ENCODE peak calls at places on chromosomes 12 and 14, in eight cellular contexts. L is H9, J is hepatocyte, F is mammary epithelial cell, D is PC-3, N is A549, K is DND-41, T is astrocyte. I is an unnamed sample.

GRCh38 chr12:90099288-90099687 is 390.6 kb upstream of the ATP2B1 start:
- DNase-seq in L (no peak), J (no peak), F (no peak), D (peak; percentile 77), N (no peak), K (no peak), T (peak; percentile 30), I (no peak)

GRCh38 chr14:91327201-91327600 is 82.7 kb upstream of the GPR68 start:
- DNase-seq in L (no peak), J (no peak), F (no peak), D (no peak), N (no peak), K (no peak), T (no peak), I (no peak)

GRCh38 chr12:67810166-67810565 is 161.6 kb downstream of the DYRK2 start:
- DNase-seq in L (no peak), J (no peak), F (no peak), D (no peak), N (no peak), K (no peak), T (no peak), I (no peak)

GRCh38 chr14:49106721-49107689 is 479.2 kb downstream of the RPS29 start:
- DNase-seq in L (no peak), J (peak; percentile 19), F (no peak), D (peak; percentile 22), N (no peak), K (no peak), T (peak; percentile 10), I (no peak)

GRCh38 chr12:30746190-30746589 is 8.6 kb downstream of the CAPRIN2 start:
- DNase-seq in L (no peak), J (no peak), F (no peak), D (no peak), N (no peak), K (no peak), T (no peak), I (no peak)

GRCh38 chr14:92888896-92889295 is 34.1 kb upstream of the CHGA start:
- DNase-seq in L (no peak), J (no peak), F (no peak), D (no peak), N (no peak), K (no peak), T (no peak), I (no peak)

GRCh38 chr14:22786685-22787084 is 20.2 kb downstream of the OXA1L start:
- DNase-seq in L (no peak), J (no peak), F (no peak), D (no peak), N (no peak), K (no peak), T (no peak), I (no peak)

GRCh38 chr12:76083761-76084276 is 666 bp downstream of the NAP1L1 start:
- DNase-seq in L (peak; percentile 85), J (peak; percentile 90), F (peak; percentile 67), D (peak; percentile 65), N (peak; percentile 75), K (peak; percentile 82), T (peak; percentile 50), I (peak; percentile 86)

GRCh38 chr12:47758834-47759690 is at the start of gene RAPGEF3:
- DNase-seq in L (peak; percentile 89), J (peak; percentile 90), F (peak; percentile 85), D (peak; percentile 87), N (peak; percentile 92), K (peak; percentile 71), T (peak; percentile 66), I (peak; percentile 86)

GRCh38 chr14:75340921-75341320 is 62.3 kb downstream of the FOS start:
- DNase-seq in L (no peak), J (peak; percentile 16), F (no peak), D (no peak), N (no peak), K (no peak), T (no peak), I (peak; percentile 48)

GRCh38 chr12:96233941-96234461 is 39.8 kb downstream of the ELK3 start:
- DNase-seq in L (no peak), J (peak; percentile 35), F (peak; percentile 46), D (no peak), N (no peak), K (no peak), T (peak; percentile 97), I (no peak)

GRCh38 chr12:50517456-50518048 is 12.8 kb downstream of the DIP2B start:
- DNase-seq in L (no peak), J (no peak), F (no peak), D (no peak), N (no peak), K (no peak), T (peak; percentile 65), I (peak; percentile 76)

GRCh38 chr12:49899286-49899843 is 4.3 kb downstream of the FAIM2 start:
- DNase-seq in L (no peak), J (no peak), F (no peak), D (no peak), N (no peak), K (no peak), T (no peak), I (no peak)

GRCh38 chr12:8831116-8831515 is 8.7 kb downstream of the A2ML1 start:
- DNase-seq in L (peak; percentile 64), J (no peak), F (no peak), D (no peak), N (no peak), K (no peak), T (no peak), I (no peak)

GRCh38 chr14:58666737-58667136 is 29.0 kb downstream of the DACT1 start:
- DNase-seq in L (no peak), J (no peak), F (no peak), D (no peak), N (no peak), K (no peak), T (no peak), I (no peak)

GRCh38 chr12:13777374-13777773 is 204.0 kb downstream of the GRIN2B start:
- DNase-seq in L (no peak), J (no peak), F (no peak), D (no peak), N (no peak), K (no peak), T (no peak), I (no peak)

GRCh38 chr12:65462506-65462905 is 184.0 kb downstream of the MSRB3 start:
- DNase-seq in L (no peak), J (no peak), F (no peak), D (no peak), N (no peak), K (no peak), T (no peak), I (no peak)

GRCh38 chr12:65463082-65463481 is 184.6 kb downstream of the MSRB3 start:
- DNase-seq in L (no peak), J (no peak), F (no peak), D (no peak), N (no peak), K (no peak), T (no peak), I (no peak)

GRCh38 chr12:65461017-65461416 is 182.5 kb downstream of the MSRB3 start:
- DNase-seq in L (no peak), J (no peak), F (no peak), D (no peak), N (no peak), K (no peak), T (no peak), I (no peak)

GRCh38 chr12:65460076-65460475 is 181.6 kb downstream of the MSRB3 start:
- DNase-seq in L (peak; percentile 31), J (peak; percentile 27), F (no peak), D (no peak), N (no peak), K (no peak), T (no peak), I (no peak)

GRCh38 chr12:65459545-65459944 is 181.1 kb downstream of the MSRB3 start:
- DNase-seq in L (no peak), J (no peak), F (no peak), D (no peak), N (no peak), K (no peak), T (no peak), I (no peak)
- H3K4me2 ChIP-seq in L (no peak overlapping the region), J (no peak overlapping the region), F (no peak overlapping the region), D (no peak overlapping the region), N (no peak overlapping the region), K (no peak overlapping the region), T (no peak overlapping the region), I (no peak overlapping the region)

DNA sequence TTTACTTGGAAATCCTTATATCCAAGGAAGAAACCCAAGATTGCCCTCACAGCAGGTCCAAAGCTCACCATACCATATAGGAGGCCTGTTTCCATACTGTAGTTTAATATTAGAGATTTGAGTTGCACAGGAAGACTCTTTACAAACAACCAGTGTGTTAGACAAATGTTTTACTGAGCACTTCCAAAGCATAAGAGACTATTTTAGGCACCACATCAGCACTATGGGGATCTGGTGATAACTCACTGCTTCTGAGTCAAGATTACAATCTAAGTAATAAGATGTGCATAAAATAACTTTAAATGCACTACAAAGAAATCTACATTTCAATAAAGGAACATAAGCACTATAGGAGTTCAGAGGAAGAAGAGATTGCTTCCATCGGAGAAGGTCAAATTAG is 71.4 kb downstream of the SPPL3 start:
- DNase-seq in L (no peak), J (no peak), F (no peak), D (no peak), N (no peak), K (no peak), T (no peak), I (no peak)
- H3K4me2 ChIP-seq in L (no peak overlapping the region), J (no peak overlapping the region), F (no peak overlapping the region), D (no peak overlapping the region), N (no peak overlapping the region), K (no peak overlapping the region), T (no peak overlapping the region), I (no peak overlapping the region)

DNA sequence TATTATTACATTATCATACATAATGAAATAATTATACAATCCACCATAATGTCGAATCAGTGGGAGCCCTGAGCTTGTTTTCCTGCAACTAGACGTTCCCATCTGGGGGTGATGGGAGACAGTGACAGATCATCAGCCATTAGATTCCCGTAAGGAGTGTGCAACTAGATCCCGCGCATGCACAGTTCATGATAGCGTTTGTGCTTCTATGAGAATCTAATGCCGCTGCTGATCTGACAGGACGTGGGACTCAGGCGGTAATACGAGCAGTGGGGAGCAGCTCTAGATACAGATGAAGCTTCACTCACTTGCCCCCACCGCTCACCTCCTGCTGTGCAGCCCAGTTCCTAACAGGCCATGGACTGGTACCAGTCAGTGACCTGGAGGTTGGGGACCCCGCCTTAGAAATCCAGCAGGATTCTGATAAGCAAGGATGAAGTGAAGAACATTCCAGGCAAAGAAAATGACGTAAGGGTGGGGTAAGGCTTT is 204.6 kb downstream of the ETV6 start:
- DNase-seq in L (no peak), J (no peak), F (no peak), D (no peak), N (no peak), K (no peak), T (no peak), I (no peak)
- H3K4me2 ChIP-seq in L (no peak overlapping the region), J (no peak overlapping the region), F (no peak overlapping the region), D (no peak overlapping the region), N (no peak overlapping the region), K (no peak overlapping the region), T (no peak overlapping the region), I (no peak overlapping the region)

DNA sequence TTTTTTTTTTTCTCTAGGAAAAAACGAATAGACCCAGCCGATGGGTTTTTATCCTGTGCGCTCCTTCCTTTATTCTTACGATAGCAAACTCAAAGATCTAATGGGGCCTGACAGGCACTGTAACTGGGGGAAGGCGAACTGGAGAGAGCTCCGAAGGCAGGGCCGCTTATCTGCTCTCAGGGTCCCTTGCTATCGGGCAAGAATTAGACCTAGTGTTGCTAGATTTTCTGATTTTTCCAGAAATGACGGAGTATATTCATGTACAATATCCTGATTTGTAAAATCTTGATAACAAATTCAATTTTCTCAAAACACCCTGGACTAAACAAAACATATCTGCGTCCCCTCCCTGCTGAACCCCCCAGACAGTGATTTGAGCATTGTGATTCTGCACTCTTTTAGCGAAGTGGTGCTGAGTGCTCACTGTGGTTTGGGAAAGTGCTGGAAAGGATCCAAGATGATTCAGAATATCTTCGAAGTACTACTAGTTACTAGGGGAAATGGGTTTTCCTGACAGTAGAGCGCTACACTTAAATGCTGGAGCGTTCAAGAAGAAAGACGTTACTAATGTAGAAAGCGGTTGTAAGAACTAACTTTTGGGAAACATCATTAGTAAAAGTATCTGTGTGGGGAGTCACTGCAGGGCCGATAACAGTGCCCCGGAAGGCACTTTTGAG is 685 bp upstream of the STXBP6 start:
- DNase-seq in L (no peak), J (peak; percentile 34), F (peak; percentile 58), D (peak; percentile 38), N (no peak), K (no peak), T (peak; percentile 83), I (no peak)
- H3K4me2 ChIP-seq in L (peak overlapping the region; percentile 78), J (peak overlapping the region; percentile 99), F (peak overlapping the region; percentile 73), D (peak overlapping the region; percentile 57), N (peak overlapping the region; percentile 97), K (no peak overlapping the region), T (peak overlapping the region; percentile 93), I (no peak overlapping the region)